ENCODE peak calls at places on chromosomes 12 and 14, in seven cellular contexts. C is tibial nerve; U is right atrium auricular region; O is spleen; B is IMR-90; F is CD8-positive, alpha-beta T cell; Z is transverse colon. W is an unnamed sample.
A peak's percentile ranks its signal among the peaks of the same experiment; 100 is the strongest.

GRCh38 chr12:6964605-6965025 is 5.8 kb downstream of the PHB2 start:
- DNase-seq in C (no peak), U (no peak), O (peak; percentile 82), B (no peak), F (no peak), Z (no peak), W (no peak)

GRCh38 chr12:61538951-61539350 is 721.3 kb upstream of the USP15 start:
- DNase-seq in C (no peak), U (no peak), O (no peak), B (no peak), F (no peak), Z (no peak), W (no peak)

GRCh38 chr12:108594-108993 is 42.0 kb downstream of the IQSEC3 start:
- DNase-seq in C (no peak), U (no peak), O (no peak), B (no peak), F (no peak), Z (peak; percentile 49), W (no peak)

GRCh38 chr14:95068521-95068920 is 88.8 kb downstream of the DICER1 start:
- DNase-seq in C (no peak), U (no peak), O (no peak), B (no peak), F (no peak), Z (no peak), W (no peak)

GRCh38 chr14:105093426-105094192 is 28.4 kb upstream of the GPR132 start:
- DNase-seq in C (no peak), U (no peak), O (peak; percentile 93), B (peak; percentile 72), F (no peak), Z (peak; percentile 88), W (peak; percentile 39)

GRCh38 chr14:24369907-24370687 is 2.1 kb downstream of the NFATC4 start:
- DNase-seq in C (no peak), U (no peak), O (no peak), B (no peak), F (no peak), Z (no peak), W (no peak)

GRCh38 chr12:121253638-121254335 is 42.7 kb downstream of the CAMKK2 start:
- DNase-seq in C (no peak), U (no peak), O (no peak), B (no peak), F (no peak), Z (no peak), W (no peak)

GRCh38 chr12:65902504-65902903 is 78.2 kb downstream of the HMGA2 start:
- DNase-seq in C (no peak), U (no peak), O (no peak), B (peak; percentile 77), F (no peak), Z (no peak), W (no peak)

GRCh38 chr14:61561657-61562276 is 133.5 kb upstream of the HIF1A start:
- DNase-seq in C (no peak), U (peak; percentile 82), O (peak; percentile 81), B (peak; percentile 99), F (no peak), Z (peak; percentile 79), W (peak; percentile 16)

GRCh38 chr12:111775205-111776193 is 8.8 kb downstream of the ALDH2 start:
- DNase-seq in C (peak; percentile 49), U (peak; percentile 94), O (peak; percentile 93), B (peak; percentile 93), F (no peak), Z (peak; percentile 90), W (no peak)

GRCh38 chr14:69038449-69039286 is 59.6 kb upstream of the ACTN1 start:
- DNase-seq in C (no peak), U (no peak), O (no peak), B (peak; percentile 88), F (no peak), Z (no peak), W (no peak)

GRCh38 chr14:90061849-90062794 is at the start of gene KCNK13:
- DNase-seq in C (no peak), U (no peak), O (no peak), B (no peak), F (no peak), Z (peak; percentile 11), W (no peak)

GRCh38 chr12:91406920-91407341 is 224.3 kb upstream of the DCN start:
- DNase-seq in C (no peak), U (no peak), O (no peak), B (no peak), F (no peak), Z (peak; percentile 10), W (no peak)

GRCh38 chr14:34347683-34348082 is 114.4 kb downstream of the SPTSSA start:
- DNase-seq in C (no peak), U (no peak), O (no peak), B (no peak), F (no peak), Z (no peak), W (no peak)

GRCh38 chr14:103770902-103771301 is 55.3 kb downstream of the ZFYVE21 start:
- DNase-seq in C (no peak), U (no peak), O (no peak), B (no peak), F (no peak), Z (no peak), W (no peak)

GRCh38 chr14:103517626-103518415 is 4.8 kb downstream of the CKB start:
- DNase-seq in C (no peak), U (no peak), O (peak; percentile 73), B (no peak), F (no peak), Z (peak; percentile 64), W (no peak)

GRCh38 chr12:95848575-95849388 is 10.0 kb upstream of the SNRPF start:
- DNase-seq in C (no peak), U (no peak), O (no peak), B (peak; percentile 48), F (no peak), Z (peak; percentile 14), W (no peak)

GRCh38 chr12:121124402-121125109 is 8.1 kb upstream of the P2RX7 start:
- DNase-seq in C (no peak), U (no peak), O (no peak), B (peak; percentile 91), F (no peak), Z (no peak), W (no peak)

GRCh38 chr12:108622425-108622824 is 11.3 kb downstream of the SELPLG start:
- DNase-seq in C (no peak), U (no peak), O (no peak), B (no peak), F (no peak), Z (no peak), W (no peak)

GRCh38 chr14:49946320-49947141 is 53.6 kb downstream of the ARF6 start:
- DNase-seq in C (no peak), U (no peak), O (no peak), B (peak; percentile 68), F (no peak), Z (peak; percentile 49), W (no peak)

GRCh38 chr14:75448209-75448608 is 20.4 kb downstream of the JDP2 start:
- DNase-seq in C (no peak), U (no peak), O (no peak), B (no peak), F (no peak), Z (no peak), W (no peak)

GRCh38 chr12:92551853-92552397 is 150.9 kb upstream of the PLEKHG7 start:
- DNase-seq in C (no peak), U (no peak), O (no peak), B (peak; percentile 73), F (no peak), Z (no peak), W (no peak)

GRCh38 chr14:56810850-56811595 is 744 bp upstream of the OTX2 start:
- DNase-seq in C (no peak), U (no peak), O (no peak), B (no peak), F (no peak), Z (no peak), W (no peak)
- H3K4me3 ChIP-seq in C (no peak overlapping the region), U (no peak overlapping the region), O (no peak overlapping the region), B (no peak overlapping the region), F (no peak overlapping the region), Z (no peak overlapping the region), W (no peak overlapping the region)

GRCh38 chr12:124751654-124752355 is 111.9 kb downstream of the SCARB1 start:
- DNase-seq in C (no peak), U (no peak), O (no peak), B (no peak), F (no peak), Z (no peak), W (no peak)
- H3K27me3 ChIP-seq in C (no peaks in the 10 kb centered on the region), U (no peaks in the 10 kb centered on the region), O (no peaks in the 10 kb centered on the region), B (no peaks in the 10 kb centered on the region), F (no peaks in the 10 kb centered on the region), Z (no peaks in the 10 kb centered on the region), W (no peaks in the 10 kb centered on the region)

GRCh38 chr12:54370218-54370730 is 6.0 kb upstream of the GPR84 start:
- DNase-seq in C (peak; percentile 42), U (peak; percentile 83), O (peak; percentile 89), B (peak; percentile 77), F (no peak), Z (peak; percentile 79), W (peak; percentile 82)
- TF ChIP-seq CTCF in C (peak; percentile 96), U (peak; percentile 93), O (peak; percentile 78), B (peak; percentile 96), F (no peak), Z (peak; percentile 91), W (peak; percentile 93)

GRCh38 chr12:97276621-97277020 is 186.0 kb upstream of the RMST start:
- DNase-seq in C (no peak), U (no peak), O (no peak), B (no peak), F (no peak), Z (no peak), W (no peak)
- H3K4me3 ChIP-seq in C (no peak overlapping the region), U (no peak overlapping the region), O (no peak overlapping the region), B (no peak overlapping the region), F (no peak overlapping the region), Z (no peak overlapping the region), W (no peak overlapping the region)

GRCh38 chr12:54193437-54193836 is 4.7 kb upstream of the SMUG1 start:
- DNase-seq in C (no peak), U (no peak), O (no peak), B (no peak), F (no peak), Z (no peak), W (no peak)

GRCh38 chr12:54197037-54197909 is 8.5 kb upstream of the SMUG1 start:
- DNase-seq in C (no peak), U (no peak), O (no peak), B (peak; percentile 22), F (no peak), Z (no peak), W (no peak)

GRCh38 chr12:54195736-54196347 is 7.1 kb upstream of the SMUG1 start:
- DNase-seq in C (no peak), U (no peak), O (peak; percentile 87), B (peak; percentile 70), F (no peak), Z (no peak), W (no peak)

GRCh38 chr12:54196396-54196795 is 7.6 kb upstream of the SMUG1 start:
- DNase-seq in C (no peak), U (no peak), O (no peak), B (no peak), F (no peak), Z (no peak), W (no peak)

DNA sequence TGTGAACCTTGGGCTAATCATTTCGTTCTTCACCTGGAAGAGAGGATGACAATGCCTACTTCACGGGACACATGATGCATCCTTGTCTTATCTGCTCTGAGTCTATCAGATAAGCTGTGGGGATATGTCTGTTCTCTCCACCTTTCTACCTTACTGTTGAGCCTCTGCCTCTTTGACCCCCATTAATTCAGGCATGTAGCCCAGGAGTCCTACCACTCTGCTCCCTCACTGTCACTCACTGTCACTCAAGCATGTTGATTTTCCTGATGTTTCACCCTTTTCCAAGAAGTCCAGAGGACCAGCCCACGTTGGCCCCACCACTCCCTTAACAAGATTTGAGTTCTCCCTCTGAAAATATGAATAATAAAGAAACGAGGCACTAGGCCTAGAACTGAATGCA is 6.3 kb upstream of the SMUG1 start:
- DNase-seq in C (no peak), U (no peak), O (no peak), B (no peak), F (no peak), Z (no peak), W (no peak)
- H3K27me3 ChIP-seq in C (no peaks in the 10 kb centered on the region), U (no peaks in the 10 kb centered on the region), O (peaks cover 19% of the 10 kb centered on the region), B (peaks cover 26% of the 10 kb centered on the region), F (peaks cover 16% of the 10 kb centered on the region), Z (peaks cover 96% of the 10 kb centered on the region), W (peaks cover 85% of the 10 kb centered on the region)

W was measured in dorsolateral prefrontal cortex.